ENCODE peak calls at places on chromosome 14, in nine cellular contexts. M is IMR-90, N is endothelial cell of umbilical vein, U is esophagus muscularis mucosa, H is suprapubic skin, I is adrenal gland, G is upper lobe of left lung, T is GM12878, R is stomach. A is an unnamed sample.
A peak's percentile ranks its signal among the peaks of the same experiment; 100 is the strongest.

GRCh38 chr14:103801459-103801858 is 45.9 kb downstream of the PPP1R13B start:
- DNase-seq in M (peak; percentile 79), N (no peak), U (no peak), H (no peak), I (no peak), G (peak; percentile 56), T (no peak), R (no peak), A (no peak)

GRCh38 chr14:106509176-106509575 is 982.8 kb downstream of the TMEM121 start:
- DNase-seq in M (no peak), N (no peak), U (peak; percentile 72), H (no peak), I (no peak), G (no peak), T (no peak), R (no peak), A (no peak)

GRCh38 chr14:73634333-73634833 is 10.4 kb upstream of the DNAL1 start:
- DNase-seq in M (no peak), N (peak; percentile 29), U (no peak), H (no peak), I (peak; percentile 37), G (peak; percentile 43), T (no peak), R (peak; percentile 51), A (no peak)

GRCh38 chr14:36275741-36276140 is 44.7 kb downstream of the MBIP start:
- DNase-seq in M (no peak), N (no peak), U (no peak), H (no peak), I (no peak), G (no peak), T (no peak), R (no peak), A (no peak)

GRCh38 chr14:69613312-69614073 is 2.1 kb downstream of the SUSD6 start:
- DNase-seq in M (no peak), N (no peak), U (no peak), H (no peak), I (no peak), G (no peak), T (no peak), R (no peak), A (no peak)

GRCh38 chr14:71533396-71533795 is 398.8 kb upstream of the RGS6 start:
- DNase-seq in M (peak; percentile 50), N (no peak), U (no peak), H (no peak), I (no peak), G (no peak), T (no peak), R (no peak), A (no peak)

GRCh38 chr14:49615776-49616175 is 4.7 kb downstream of the RPL36AL start:
- DNase-seq in M (no peak), N (no peak), U (no peak), H (no peak), I (no peak), G (no peak), T (no peak), R (no peak), A (no peak)

GRCh38 chr14:89015016-89015415 is 190.6 kb downstream of the TTC8 start:
- DNase-seq in M (no peak), N (no peak), U (no peak), H (no peak), I (no peak), G (no peak), T (no peak), R (no peak), A (no peak)

GRCh38 chr14:90938615-90939014 is 121.8 kb downstream of the RPS6KA5 start:
- DNase-seq in M (no peak), N (no peak), U (no peak), H (no peak), I (no peak), G (no peak), T (no peak), R (no peak), A (no peak)

GRCh38 chr14:88863167-88863566 is 38.7 kb downstream of the TTC8 start:
- DNase-seq in M (no peak), N (no peak), U (no peak), H (no peak), I (no peak), G (no peak), T (no peak), R (no peak), A (no peak)

GRCh38 chr14:104387385-104388010 is 192.1 kb upstream of the C14orf180 start:
- DNase-seq in M (no peak), N (no peak), U (no peak), H (peak; percentile 56), I (no peak), G (peak; percentile 21), T (no peak), R (peak; percentile 22), A (no peak)

GRCh38 chr14:59081680-59082079 is 106.8 kb upstream of the DAAM1 start:
- DNase-seq in M (no peak), N (no peak), U (no peak), H (no peak), I (no peak), G (no peak), T (no peak), R (no peak), A (no peak)

GRCh38 chr14:65824285-65824977 is 411.9 kb downstream of the FUT8 start:
- DNase-seq in M (peak; percentile 70), N (peak; percentile 75), U (no peak), H (no peak), I (peak; percentile 58), G (peak; percentile 26), T (peak; percentile 34), R (peak; percentile 53), A (no peak)

GRCh38 chr14:95817271-95817670 is 59.4 kb upstream of the TUNAR start:
- DNase-seq in M (no peak), N (no peak), U (peak; percentile 80), H (no peak), I (no peak), G (no peak), T (no peak), R (no peak), A (no peak)

GRCh38 chr14:60845523-60845922 is 111.0 kb downstream of the MNAT1 start:
- DNase-seq in M (no peak), N (no peak), U (no peak), H (no peak), I (no peak), G (no peak), T (peak; percentile 28), R (no peak), A (no peak)

GRCh38 chr14:73795974-73796373 is 55.7 kb upstream of the PTGR2 start:
- DNase-seq in M (peak; percentile 60), N (no peak), U (no peak), H (no peak), I (no peak), G (no peak), T (no peak), R (peak; percentile 63), A (peak; percentile 59)

GRCh38 chr14:54881235-54881760 is 21.3 kb downstream of the GCH1 start:
- DNase-seq in M (peak; percentile 46), N (no peak), U (peak; percentile 78), H (no peak), I (peak; percentile 26), G (no peak), T (peak; percentile 87), R (no peak), A (no peak)

GRCh38 chr14:53461823-53462222 is 308.7 kb upstream of the DDHD1 start:
- DNase-seq in M (no peak), N (no peak), U (no peak), H (no peak), I (no peak), G (no peak), T (no peak), R (no peak), A (no peak)

GRCh38 chr14:52079239-52079956 is 10.5 kb upstream of the NID2 start:
- DNase-seq in M (peak; percentile 71), N (peak; percentile 20), U (peak; percentile 66), H (no peak), I (no peak), G (no peak), T (no peak), R (no peak), A (no peak)

GRCh38 chr14:65834051-65834450 is 421.5 kb downstream of the FUT8 start:
- DNase-seq in M (no peak), N (no peak), U (no peak), H (no peak), I (no peak), G (no peak), T (no peak), R (no peak), A (no peak)

GRCh38 chr14:100810861-100811461 is 15.0 kb upstream of the MEG3 start:
- DNase-seq in M (no peak), N (no peak), U (no peak), H (no peak), I (no peak), G (no peak), T (no peak), R (no peak), A (no peak)
- H3K4me3 ChIP-seq in M (no peak overlapping the region), N (no peak overlapping the region), U (no peak overlapping the region), H (no peak overlapping the region), I (no peak overlapping the region), G (no peak overlapping the region), T (no peak overlapping the region), R (no peak overlapping the region), A (no peak overlapping the region)

DNA sequence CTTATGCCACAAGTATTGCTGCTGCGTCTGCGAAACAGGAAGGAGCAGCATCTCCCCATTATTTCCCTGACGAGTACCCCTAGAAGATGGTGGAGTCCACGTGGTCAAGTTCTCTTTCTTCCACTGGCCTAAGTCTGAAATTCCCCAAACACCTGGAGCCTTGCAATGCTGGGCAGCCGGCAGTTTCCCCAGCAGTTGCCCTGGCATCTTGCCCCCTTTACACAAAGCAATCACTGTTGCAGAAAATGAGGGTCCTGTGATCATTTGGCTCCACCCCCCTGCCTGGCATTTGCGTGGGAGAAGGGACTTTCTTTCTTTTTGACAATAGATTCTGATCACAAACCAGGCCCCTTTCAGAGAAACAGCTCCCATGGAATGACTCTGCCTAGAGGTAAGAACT is 57.0 kb downstream of the FOS start:
- DNase-seq in M (no peak), N (no peak), U (no peak), H (no peak), I (no peak), G (no peak), T (peak; percentile 45), R (no peak), A (no peak)
- H3K27ac ChIP-seq in M (no peak overlapping the region), N (no peak overlapping the region), U (peak overlapping the region; percentile 74), H (no peak overlapping the region), I (peak overlapping the region; percentile 8), G (peak overlapping the region; percentile 35), T (peak overlapping the region; percentile 20), R (no peak overlapping the region), A (no peak overlapping the region)

GRCh38 chr14:94317259-94317658 is 5.9 kb downstream of the SERPINA6 start:
- DNase-seq in M (no peak), N (no peak), U (no peak), H (peak; percentile 75), I (no peak), G (no peak), T (no peak), R (no peak), A (peak; percentile 91)
- TF ChIP-seq POLR2A in M (no peak), N (no peak), U (no peak), H (no peak), I (no peak), G (no peak), T (no peak), R (no peak), A (peak; percentile 94)

DNA sequence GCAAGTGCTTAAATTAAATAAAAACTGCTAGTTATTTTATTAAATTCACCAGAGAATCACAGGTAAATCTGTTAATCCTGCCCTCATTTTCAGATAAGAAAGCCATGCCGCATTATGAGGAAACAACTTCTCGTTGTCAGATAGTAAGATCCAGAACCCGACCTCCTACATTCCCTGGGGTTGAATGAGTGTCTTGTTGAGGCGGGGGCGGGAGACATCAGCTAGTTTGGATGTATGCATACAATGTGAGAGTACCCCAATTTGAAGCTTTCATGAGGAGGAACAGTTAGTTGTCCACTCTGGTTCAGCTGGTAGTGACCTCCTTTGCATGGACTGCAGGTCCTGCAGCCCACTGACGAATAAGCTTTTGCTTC is 34.8 kb downstream of the EVL start:
- DNase-seq in M (no peak), N (no peak), U (no peak), H (peak; percentile 26), I (no peak), G (no peak), T (no peak), R (no peak), A (no peak)
- H3K4me3 ChIP-seq in M (no peak overlapping the region), N (no peak overlapping the region), U (no peak overlapping the region), H (no peak overlapping the region), I (no peak overlapping the region), G (no peak overlapping the region), T (no peak overlapping the region), R (no peak overlapping the region), A (no peak overlapping the region)

A was measured in right lobe of liver.